ENCODE peak calls at places on chromosomes 12 and 14, in five cellular contexts. X is activated CD8-positive, alpha-beta memory T cell treated with anti-CD3 and anti-CD28 coated beads for 48 hours; V is mesendoderm; M is SK-N-SH; W is left cardiac atrium. Q is an unnamed sample.

GRCh38 chr12:22046968-22047390 is 961 bp downstream of the CMAS start:
- DNase-seq in V (no peak), M (no peak), X (no peak), W (no peak), Q (no peak)

GRCh38 chr14:80959448-80960006 is 4.1 kb downstream of the TSHR start:
- DNase-seq in W (no peak), X (no peak), V (no peak), M (no peak), Q (no peak)

GRCh38 chr14:30227871-30228270 is 300.2 kb upstream of the PRKD1 start:
- DNase-seq in V (no peak), W (no peak), X (no peak), M (no peak), Q (no peak)

GRCh38 chr12:28026701-28027100 is 54.2 kb upstream of the PTHLH start:
- DNase-seq in X (no peak), M (no peak), W (no peak), V (peak; percentile 25), Q (no peak)

GRCh38 chr14:97379091-97379531 is 581.9 kb downstream of the VRK1 start:
- DNase-seq in M (no peak), V (peak; percentile 42), X (no peak), W (no peak), Q (no peak)

GRCh38 chr12:54030889-54031860 is 1.7 kb upstream of the HOXC5 start:
- DNase-seq in W (no peak), X (no peak), M (no peak), V (peak; percentile 80), Q (no peak)

GRCh38 chr14:89773151-89773550 is 181.4 kb downstream of the EFCAB11 start:
- DNase-seq in M (no peak), X (no peak), V (no peak), W (no peak), Q (no peak)

GRCh38 chr14:75046899-75047298 is 4.4 kb downstream of the MLH3 start:
- DNase-seq in V (no peak), W (no peak), X (no peak), M (no peak), Q (no peak)

GRCh38 chr14:59422069-59422881 is 42.9 kb downstream of the GPR135 start:
- DNase-seq in W (no peak), V (no peak), X (no peak), M (peak; percentile 18), Q (no peak)

GRCh38 chr14:105184461-105184860 is 3.3 kb upstream of the NUDT14 start:
- DNase-seq in M (no peak), W (no peak), V (no peak), X (no peak), Q (no peak)

GRCh38 chr14:96246535-96246839 is 9.5 kb upstream of the BDKRB1 start:
- DNase-seq in M (no peak), X (no peak), V (peak; percentile 55), W (no peak), Q (no peak)

GRCh38 chr12:55935742-55936151 is 4.8 kb downstream of the DGKA start:
- DNase-seq in M (no peak), V (no peak), W (peak; percentile 67), X (no peak), Q (peak; percentile 78)

GRCh38 chr14:53927171-53927570 is 29.5 kb downstream of the BMP4 start:
- DNase-seq in W (no peak), M (no peak), X (no peak), V (peak; percentile 87), Q (no peak)

GRCh38 chr14:70808402-70809237 is 693 bp downstream of the MAP3K9 start:
- DNase-seq in W (peak; percentile 44), X (no peak), V (peak; percentile 37), M (peak; percentile 81), Q (peak; percentile 62)

GRCh38 chr14:68278568-68279436 is 459.2 kb downstream of the RAD51B start:
- DNase-seq in W (no peak), V (peak; percentile 34), M (no peak), X (no peak), Q (no peak)

GRCh38 chr12:42935756-42936155 is 346.2 kb upstream of the PRICKLE1 start:
- DNase-seq in W (no peak), X (no peak), V (no peak), M (no peak), Q (no peak)

GRCh38 chr12:120388711-120389431 is 19.9 kb upstream of the MSI1 start:
- DNase-seq in W (no peak), M (no peak), X (no peak), V (peak; percentile 75), Q (no peak)

GRCh38 chr12:95201056-95201670 is 16.1 kb downstream of the FGD6 start:
- DNase-seq in V (no peak), X (no peak), M (no peak), W (no peak), Q (no peak)

GRCh38 chr12:100573499-100574261 is at the start of gene GAS2L3:
- DNase-seq in M (peak; percentile 95), V (peak; percentile 92), X (peak; percentile 27), W (peak; percentile 92), Q (peak; percentile 92)

GRCh38 chr14:60723218-60724079 is 702 bp downstream of the SIX4 start:
- DNase-seq in X (peak; percentile 18), M (peak; percentile 72), W (peak; percentile 51), V (peak; percentile 81), Q (peak; percentile 70)

GRCh38 chr14:84825481-84825880 is 704.5 kb upstream of the FLRT2 start:
- DNase-seq in M (no peak), V (peak; percentile 31), X (no peak), W (no peak), Q (no peak)

GRCh38 chr12:75690556-75690955 is 179.1 kb upstream of the KRR1 start:
- DNase-seq in V (no peak), X (no peak), M (no peak), W (no peak), Q (no peak)

GRCh38 chr14:25396128-25396527 is 346.2 kb upstream of the STXBP6 start:
- DNase-seq in V (no peak), W (no peak), X (no peak), M (no peak), Q (no peak)

GRCh38 chr12:118742426-118742825 is 238.9 kb upstream of the SRRM4 start:
- DNase-seq in W (no peak), M (no peak), V (no peak), X (no peak), Q (no peak)

GRCh38 chr14:65321370-65321875 is 91.1 kb upstream of the FUT8 start:
- DNase-seq in M (no peak), X (no peak), V (no peak), W (no peak), Q (no peak)

GRCh38 chr12:31000751-31001150 is 72.9 kb upstream of the DDX11 start:
- DNase-seq in W (no peak), M (no peak), X (no peak), V (no peak), Q (no peak)

GRCh38 chr12:76976777-76977465 is 88.4 kb downstream of the E2F7 start:
- DNase-seq in M (no peak), X (no peak), W (no peak), V (no peak), Q (no peak)

GRCh38 chr12:101238806-101239329 is 28.8 kb upstream of the SLC5A8 start:
- DNase-seq in V (no peak), M (no peak), X (no peak), W (no peak), Q (no peak)

GRCh38 chr12:50677858-50678257 is 86.0 kb upstream of the ATF1 start:
- DNase-seq in W (no peak), X (no peak), V (no peak), M (no peak), Q (no peak)

GRCh38 chr12:21559855-21560569 is 33.9 kb downstream of the SPX start:
- DNase-seq in X (no peak), W (no peak), M (no peak), V (no peak), Q (no peak)

GRCh38 chr12:106903241-106903950 is 52.3 kb upstream of the TMEM263 start:
- DNase-seq in M (peak; percentile 87), W (peak; percentile 83), V (peak; percentile 81), X (peak; percentile 35), Q (peak; percentile 75)

GRCh38 chr14:92005019-92005418 is 34.8 kb downstream of the TRIP11 start:
- DNase-seq in X (no peak), V (no peak), W (no peak), M (no peak), Q (no peak)

GRCh38 chr12:86249856-86250255 is 6.3 kb downstream of the MGAT4C start:
- DNase-seq in V (peak; percentile 46), W (no peak), X (no peak), M (no peak), Q (no peak)

GRCh38 chr12:112013601-112014402 is 576 bp downstream of the ERP29 start:
- DNase-seq in X (peak; percentile 30), M (peak; percentile 58), V (peak; percentile 91), W (peak; percentile 68), Q (peak; percentile 78)

GRCh38 chr12:113933201-113933786 is 32.8 kb downstream of the RBM19 start:
- DNase-seq in V (peak; percentile 79), M (no peak), X (no peak), W (peak; percentile 54), Q (no peak)

Q was measured in sigmoid colon.